ENCODE peak calls at places on chromosomes 11 and 22, in five cellular contexts. H, E, X, M and B are unnamed samples.
A peak's percentile ranks its signal among the peaks of the same experiment; 100 is the strongest.

GRCh38 chr11:9489366-9489765 is 28.6 kb downstream of the ZNF143 start:
- DNase-seq in E (no peak), H (no peak), M (no peak), X (no peak), B (no peak)

GRCh38 chr11:113345978-113346377 is 31.6 kb downstream of the TTC12 start:
- DNase-seq in M (no peak), X (no peak), E (no peak), H (no peak), B (no peak)

GRCh38 chr11:129951201-129951882 is 51.3 kb downstream of the PRDM10 start:
- DNase-seq in H (no peak), X (no peak), M (no peak), E (no peak), B (no peak)

GRCh38 chr11:76700177-76701100 is 29.9 kb upstream of the LRRC32 start:
- DNase-seq in E (no peak), X (peak; percentile 49), H (no peak), M (no peak), B (no peak)

GRCh38 chr11:71301858-71302533 is 49.6 kb upstream of the SHANK2 start:
- DNase-seq in E (peak; percentile 32), M (no peak), X (peak; percentile 57), H (no peak), B (peak; percentile 54)

GRCh38 chr11:85822814-85823213 is 11.9 kb upstream of the SYTL2 start:
- DNase-seq in X (no peak), E (no peak), M (no peak), H (no peak), B (no peak)

GRCh38 chr11:116972692-116973091 is 125.5 kb downstream of the SIK3 start:
- DNase-seq in H (no peak), M (no peak), X (no peak), E (no peak), B (no peak)

GRCh38 chr11:114280696-114281095 is 15.5 kb upstream of the NNMT start:
- DNase-seq in X (peak; percentile 89), M (no peak), H (no peak), E (peak; percentile 82), B (peak; percentile 85)

GRCh38 chr11:75013051-75013450 is 24.3 kb downstream of the NEU3 start:
- DNase-seq in H (no peak), X (no peak), E (no peak), M (no peak), B (no peak)

GRCh38 chr11:101176381-101176780 is 46.8 kb upstream of the PGR start:
- DNase-seq in E (no peak), H (no peak), X (no peak), M (no peak), B (no peak)

DNA sequence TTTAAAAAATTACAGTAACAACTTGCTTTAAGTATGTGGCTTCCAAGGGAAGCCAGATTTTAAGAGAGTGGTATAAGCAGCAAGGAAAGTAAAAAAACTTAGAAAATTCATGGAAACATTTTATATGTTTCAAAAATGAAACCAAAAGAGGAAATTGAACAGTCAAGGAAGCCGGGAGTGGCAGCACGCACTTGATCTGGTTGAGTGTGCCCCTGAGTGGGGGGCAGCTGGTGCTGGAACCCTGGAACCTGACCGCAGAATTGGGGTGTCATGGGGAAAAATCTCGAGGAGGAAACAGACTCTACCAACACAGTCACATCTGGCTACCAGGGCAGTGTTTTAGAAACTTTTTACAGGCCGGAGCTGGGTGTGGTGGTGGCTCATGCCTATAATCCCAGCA is 14.0 kb downstream of the MICALL1 start:
- DNase-seq in E (no peak), M (no peak), X (no peak), H (no peak), B (no peak)
- H3K36me3 ChIP-seq in E (peaks cover 28% of the 10 kb centered on the region), M (peaks cover 14% of the 10 kb centered on the region), X (peaks cover 19% of the 10 kb centered on the region), H (peaks cover 2% of the 10 kb centered on the region), B (peaks cover 14% of the 10 kb centered on the region)

DNA sequence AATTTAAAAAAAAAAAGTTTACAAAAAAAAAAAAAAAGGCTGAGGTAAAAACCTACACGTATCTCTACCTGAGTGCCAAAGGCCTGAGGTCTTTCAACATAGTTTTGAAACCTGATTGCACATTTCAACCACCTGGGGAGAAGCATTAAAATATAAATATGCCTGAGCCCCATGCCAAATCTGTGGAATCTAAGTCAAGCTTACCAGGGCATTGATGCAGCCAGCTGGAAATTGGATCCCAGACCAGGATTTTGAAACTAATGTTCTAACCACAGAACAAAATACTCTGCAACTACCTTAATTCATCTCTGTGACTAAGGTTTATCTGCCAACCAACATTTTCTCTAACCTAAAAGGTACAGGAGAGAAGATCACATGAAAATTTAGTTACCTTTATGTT is 38.8 kb upstream of the CHRNA10 start:
- DNase-seq in E (no peak), M (no peak), H (no peak), X (no peak), B (no peak)
- H3K36me3 ChIP-seq in E (peaks cover 7% of the 10 kb centered on the region), M (peaks cover 55% of the 10 kb centered on the region), H (no peaks in the 10 kb centered on the region), X (peaks cover 26% of the 10 kb centered on the region), B (peaks cover 80% of the 10 kb centered on the region)

GRCh38 chr11:44775366-44776356 is 48.9 kb downstream of the TSPAN18 start:
- DNase-seq in H (no peak), E (peak; percentile 81), X (no peak), M (peak; percentile 65), B (no peak)

GRCh38 chr11:44774736-44775135 is 48.0 kb downstream of the TSPAN18 start:
- DNase-seq in M (no peak), X (no peak), E (no peak), H (no peak), B (no peak)

GRCh38 chr11:44771252-44771734 is 44.5 kb downstream of the TSPAN18 start:
- DNase-seq in M (no peak), E (no peak), H (no peak), X (no peak), B (no peak)

GRCh38 chr11:44773351-44773965 is 46.7 kb downstream of the TSPAN18 start:
- DNase-seq in H (no peak), X (no peak), M (no peak), E (no peak), B (no peak)

GRCh38 chr11:44774131-44774530 is 47.4 kb downstream of the TSPAN18 start:
- DNase-seq in M (no peak), H (peak; percentile 28), E (peak; percentile 89), X (no peak), B (no peak)
- H3K36me3 ChIP-seq in M (no peaks in the 10 kb centered on the region), H (no peaks in the 10 kb centered on the region), E (no peaks in the 10 kb centered on the region), X (no peaks in the 10 kb centered on the region), B (no peaks in the 10 kb centered on the region)

DNA sequence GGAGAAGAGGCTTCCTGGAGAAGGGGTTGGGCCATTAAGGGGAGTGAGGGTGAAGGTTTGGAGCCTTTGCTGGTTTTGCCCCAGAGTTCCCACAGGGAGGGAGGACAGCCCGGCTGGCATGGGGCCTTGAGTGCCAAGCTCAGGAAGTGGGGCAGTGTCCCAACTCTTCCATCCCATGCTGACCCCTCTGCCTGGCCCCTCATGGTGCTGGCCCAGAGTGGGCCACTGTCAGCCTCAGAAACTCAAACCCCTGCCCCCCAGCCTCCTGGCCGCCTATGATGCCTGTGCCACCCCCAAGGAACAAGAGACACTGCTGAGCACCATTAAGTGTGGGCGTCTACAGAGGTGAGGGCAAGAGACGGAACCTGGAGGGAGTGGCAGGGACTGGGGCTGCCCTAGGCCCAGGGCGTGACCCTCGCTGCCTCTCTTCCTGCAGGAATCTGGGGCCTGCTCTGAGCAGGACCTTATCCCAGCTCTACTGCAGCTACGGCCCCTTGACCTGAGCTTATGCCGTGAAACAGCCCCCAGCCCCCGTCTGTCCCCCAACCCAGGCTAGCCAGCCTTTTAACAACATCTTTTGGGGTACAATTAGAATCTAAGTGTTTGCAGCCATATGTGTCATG is 5.4 kb downstream of the MUS81 start:
- DNase-seq in H (no peak), M (no peak), X (peak; percentile 57), E (no peak), B (peak; percentile 57)
- H3K36me3 ChIP-seq in H (no peaks in the 10 kb centered on the region), M (peaks cover 45% of the 10 kb centered on the region), X (peaks cover 43% of the 10 kb centered on the region), E (peaks cover 23% of the 10 kb centered on the region), B (peaks cover 65% of the 10 kb centered on the region)

DNA sequence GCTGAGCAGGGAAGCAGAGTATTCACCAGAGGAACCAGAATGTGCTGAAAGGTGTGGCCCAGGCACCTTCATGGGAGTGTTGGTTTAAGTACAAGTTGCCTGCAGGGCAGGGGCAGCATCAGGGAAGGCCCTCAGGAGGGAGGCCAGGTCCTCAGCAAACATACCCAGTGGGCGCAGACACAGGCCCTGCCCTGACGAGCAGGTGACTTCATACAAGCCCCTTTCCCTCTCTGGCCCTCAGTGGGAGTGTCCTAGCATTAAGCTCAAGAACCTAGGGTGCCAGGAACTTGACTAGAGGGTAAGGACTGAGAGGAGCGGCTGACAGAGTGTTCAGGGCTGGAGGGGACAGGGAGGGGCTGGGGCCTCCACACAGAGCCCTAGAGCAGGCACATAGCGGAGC is 7.5 kb upstream of the CASTOR1 start:
- DNase-seq in M (no peak), H (no peak), X (no peak), E (no peak), B (no peak)
- H3K36me3 ChIP-seq in M (peaks cover 79% of the 10 kb centered on the region), H (no peaks in the 10 kb centered on the region), X (peaks cover 78% of the 10 kb centered on the region), E (peaks cover 22% of the 10 kb centered on the region), B (peaks cover 96% of the 10 kb centered on the region)

GRCh38 chr11:41845066-41845465 is 385.6 kb upstream of the LRRC4C start:
- DNase-seq in M (no peak), H (no peak), E (no peak), X (no peak), B (no peak)
- H3K36me3 ChIP-seq in M (no peaks in the 10 kb centered on the region), H (no peaks in the 10 kb centered on the region), E (no peaks in the 10 kb centered on the region), X (no peaks in the 10 kb centered on the region), B (no peaks in the 10 kb centered on the region)